ENCODE peak calls at places on chromosomes 16 and 17, in four cellular contexts. G, X, O and M are unnamed samples.

GRCh38 chr17:43645450-43645764 is 16.3 kb downstream of the MEOX1 start:
- DNase-seq in G (no peak), X (no peak), O (no peak), M (no peak)

GRCh38 chr16:88526008-88526905 is 43.9 kb upstream of the ZC3H18 start:
- DNase-seq in G (no peak), X (no peak), O (no peak), M (no peak)

GRCh38 chr16:240559-240958 is 5.9 kb downstream of the FAM234A start:
- DNase-seq in G (no peak), X (no peak), O (no peak), M (no peak)

GRCh38 chr17:83200746-83201145 is 121.3 kb downstream of the METRNL start:
- DNase-seq in G (no peak), X (no peak), O (no peak), M (no peak)

GRCh38 chr17:38608648-38609047 is 2.9 kb upstream of the SRCIN1 start:
- DNase-seq in G (no peak), X (peak; percentile 91), O (no peak), M (no peak)

GRCh38 chr16:51884773-51885172 is 662.2 kb downstream of the TOX3 start:
- DNase-seq in G (no peak), X (no peak), O (no peak), M (no peak)

GRCh38 chr16:68300736-68301459 is 9.8 kb downstream of the SLC7A6OS start:
- DNase-seq in G (no peak), X (no peak), O (no peak), M (no peak)

GRCh38 chr17:70808596-70808995 is 639.3 kb downstream of the KCNJ2 start:
- DNase-seq in G (no peak), X (peak; percentile 3), O (no peak), M (peak; percentile 5)

GRCh38 chr16:88781140-88782077 is 3.6 kb downstream of the PIEZO1 start:
- DNase-seq in G (peak; percentile 82), X (no peak), O (no peak), M (no peak)

GRCh38 chr16:55499951-55500350 is 8.9 kb upstream of the LPCAT2 start:
- DNase-seq in G (no peak), X (peak; percentile 56), O (no peak), M (peak; percentile 49)

GRCh38 chr16:24748242-24748641 is 18.8 kb downstream of the TNRC6A start:
- DNase-seq in G (no peak), X (peak; percentile 25), O (no peak), M (no peak)

GRCh38 chr16:64089697-64090096 is 1032.2 kb downstream of the CDH11 start:
- DNase-seq in G (no peak), X (no peak), O (no peak), M (peak; percentile 66)

GRCh38 chr16:85316321-85316919 is 204.1 kb upstream of the CIBAR2 start:
- DNase-seq in G (no peak), X (peak; percentile 84), O (peak; percentile 75), M (peak; percentile 88)

GRCh38 chr17:66541461-66542182 is 239.2 kb downstream of the PRKCA start:
- DNase-seq in G (no peak), X (no peak), O (no peak), M (no peak)

GRCh38 chr17:80678621-80679020 is 134.0 kb downstream of the RPTOR start:
- DNase-seq in G (no peak), X (no peak), O (no peak), M (peak; percentile 55)

GRCh38 chr16:57263585-57264351 is 18.7 kb downstream of the ARL2BP start:
- DNase-seq in G (no peak), X (no peak), O (no peak), M (no peak)

GRCh38 chr16:68792465-68793324 is 50.6 kb upstream of the TANGO6 start:
- DNase-seq in G (no peak), X (peak; percentile 52), O (no peak), M (no peak)

GRCh38 chr16:49472598-49472997 is 99.0 kb downstream of the C16orf78 start:
- DNase-seq in G (no peak), X (no peak), O (no peak), M (peak; percentile 27)

GRCh38 chr16:65392831-65393565 is 271.1 kb upstream of the CDH11 start:
- DNase-seq in G (no peak), X (no peak), O (no peak), M (no peak)

GRCh38 chr17:74756891-74757290 is 8.5 kb downstream of the NHERF1 start:
- DNase-seq in G (no peak), X (no peak), O (no peak), M (no peak)

GRCh38 chr17:18921485-18921884 is 30.5 kb upstream of the SLC5A10 start:
- DNase-seq in G (no peak), X (no peak), O (no peak), M (no peak)

GRCh38 chr17:65523411-65523810 is 38.0 kb downstream of the AXIN2 start:
- DNase-seq in G (no peak), X (no peak), O (no peak), M (no peak)